ENCODE peak calls at places on chromosomes 16 and 17, in eight cellular contexts. Q, W, R, Z, U, H, S and C are unnamed samples.

GRCh38 chr17:8887834-8888703 is 20.6 kb upstream of the PIK3R6 start:
- DNase-seq in U (peak; percentile 57), Z (no peak), R (no peak), Q (no peak), W (no peak), S (peak; percentile 12), H (no peak), C (no peak)

GRCh38 chr16:2765462-2766404 is 11.3 kb downstream of the ELOB start:
- DNase-seq in U (no peak), Z (no peak), W (no peak), Q (no peak), S (no peak), R (no peak), H (no peak), C (no peak)

GRCh38 chr17:72270530-72270929 is 149.7 kb downstream of the SOX9 start:
- DNase-seq in Z (no peak), H (peak; percentile 29), W (no peak), R (no peak), S (no peak), U (no peak), Q (no peak), C (no peak)

GRCh38 chr16:67112591-67113399 is 3.1 kb downstream of the PHAF1 start:
- DNase-seq in S (no peak), H (no peak), U (no peak), Z (no peak), Q (no peak), W (no peak), R (no peak), C (no peak)

GRCh38 chr17:76893623-76894358 is 25.6 kb downstream of the MGAT5B start:
- DNase-seq in S (no peak), Q (no peak), R (no peak), W (no peak), H (no peak), Z (no peak), U (no peak), C (no peak)

GRCh38 chr16:2518823-2519710 is 1.1 kb upstream of the AMDHD2 start:
- DNase-seq in Q (peak; percentile 72), Z (no peak), S (no peak), W (no peak), U (no peak), R (no peak), H (no peak), C (peak; percentile 52)

GRCh38 chr16:50468749-50469078 is 79.5 kb upstream of the NKD1 start:
- DNase-seq in U (no peak), S (no peak), W (no peak), Q (no peak), Z (no peak), R (no peak), H (no peak), C (no peak)

GRCh38 chr17:65532491-65532890 is 29.0 kb downstream of the AXIN2 start:
- DNase-seq in U (no peak), Q (peak; percentile 63), W (no peak), R (no peak), S (no peak), H (no peak), Z (no peak), C (no peak)

GRCh38 chr16:88773812-88774291 is 11.2 kb downstream of the PIEZO1 start:
- DNase-seq in W (no peak), H (no peak), Q (peak; percentile 71), Z (peak; percentile 46), U (peak; percentile 82), S (peak; percentile 86), R (no peak), C (peak; percentile 93)

GRCh38 chr16:88774544-88775393 is 10.3 kb downstream of the PIEZO1 start:
- DNase-seq in R (no peak), H (no peak), Z (no peak), U (no peak), S (no peak), Q (no peak), W (no peak), C (no peak)

GRCh38 chr16:88770459-88771293 is 14.3 kb downstream of the PIEZO1 start:
- DNase-seq in W (peak; percentile 78), Z (peak; percentile 40), Q (no peak), H (no peak), U (peak; percentile 70), S (peak; percentile 67), R (no peak), C (peak; percentile 89)

GRCh38 chr16:88771294-88771772 is 13.7 kb downstream of the PIEZO1 start:
- DNase-seq in U (no peak), Z (no peak), R (no peak), S (no peak), W (no peak), Q (no peak), H (no peak), C (no peak)

DNA sequence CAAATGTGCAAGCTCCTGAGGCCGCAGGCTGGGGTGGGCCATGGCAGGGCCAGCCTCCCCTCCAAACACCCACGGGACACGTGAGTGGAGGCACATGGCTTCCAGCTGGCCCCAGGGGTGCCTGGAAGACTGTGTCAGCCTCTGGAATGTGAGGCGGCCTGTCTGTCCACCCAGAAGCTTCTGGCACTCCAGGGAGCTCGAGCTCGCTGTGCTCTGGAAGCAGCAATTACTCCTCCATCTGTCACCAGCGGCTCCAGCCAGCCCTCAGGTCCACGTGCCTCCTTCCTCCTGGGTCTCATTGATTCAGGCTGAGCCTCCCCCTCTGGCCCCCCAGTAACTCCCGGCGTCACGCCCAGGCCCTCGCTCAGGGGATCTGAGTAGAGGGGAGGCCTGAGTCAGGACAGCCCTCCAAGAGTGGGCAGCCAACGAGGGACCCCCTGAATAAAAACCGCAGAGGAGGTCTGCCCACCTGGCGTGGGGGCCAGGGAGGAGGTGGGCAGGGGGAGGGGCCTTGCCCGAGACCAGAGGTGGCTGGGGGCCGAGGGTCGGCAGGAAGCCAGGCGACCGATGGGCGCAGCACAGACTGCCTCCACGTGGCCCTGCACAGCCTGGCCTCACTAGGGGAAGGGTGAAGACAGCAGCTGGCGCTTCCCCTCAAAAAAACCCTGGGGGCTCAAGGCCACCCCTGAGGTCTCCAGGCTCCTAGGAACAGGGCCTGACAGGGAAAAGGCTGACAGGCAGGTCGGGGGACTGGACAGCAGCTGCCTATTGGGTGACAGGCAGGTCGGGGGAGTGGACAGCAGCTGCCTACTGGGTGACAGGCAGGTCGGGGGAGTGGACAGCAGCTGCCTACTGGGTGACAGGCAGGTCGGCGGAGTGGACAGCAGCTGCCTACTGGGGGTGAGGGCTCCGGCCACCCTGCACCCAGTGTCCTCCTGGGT is 11.9 kb downstream of the PIEZO1 start:
- DNase-seq in Z (no peak), R (peak; percentile 41), U (peak; percentile 73), Q (peak; percentile 75), S (peak; percentile 58), W (no peak), H (peak; percentile 65), C (peak; percentile 52)
- TF ChIP-seq POLR2A in Z (no peak), R (no peak), U (no peak), Q (no peak), S (no peak), W (no peak), H (no peak), C (no peak)

DNA sequence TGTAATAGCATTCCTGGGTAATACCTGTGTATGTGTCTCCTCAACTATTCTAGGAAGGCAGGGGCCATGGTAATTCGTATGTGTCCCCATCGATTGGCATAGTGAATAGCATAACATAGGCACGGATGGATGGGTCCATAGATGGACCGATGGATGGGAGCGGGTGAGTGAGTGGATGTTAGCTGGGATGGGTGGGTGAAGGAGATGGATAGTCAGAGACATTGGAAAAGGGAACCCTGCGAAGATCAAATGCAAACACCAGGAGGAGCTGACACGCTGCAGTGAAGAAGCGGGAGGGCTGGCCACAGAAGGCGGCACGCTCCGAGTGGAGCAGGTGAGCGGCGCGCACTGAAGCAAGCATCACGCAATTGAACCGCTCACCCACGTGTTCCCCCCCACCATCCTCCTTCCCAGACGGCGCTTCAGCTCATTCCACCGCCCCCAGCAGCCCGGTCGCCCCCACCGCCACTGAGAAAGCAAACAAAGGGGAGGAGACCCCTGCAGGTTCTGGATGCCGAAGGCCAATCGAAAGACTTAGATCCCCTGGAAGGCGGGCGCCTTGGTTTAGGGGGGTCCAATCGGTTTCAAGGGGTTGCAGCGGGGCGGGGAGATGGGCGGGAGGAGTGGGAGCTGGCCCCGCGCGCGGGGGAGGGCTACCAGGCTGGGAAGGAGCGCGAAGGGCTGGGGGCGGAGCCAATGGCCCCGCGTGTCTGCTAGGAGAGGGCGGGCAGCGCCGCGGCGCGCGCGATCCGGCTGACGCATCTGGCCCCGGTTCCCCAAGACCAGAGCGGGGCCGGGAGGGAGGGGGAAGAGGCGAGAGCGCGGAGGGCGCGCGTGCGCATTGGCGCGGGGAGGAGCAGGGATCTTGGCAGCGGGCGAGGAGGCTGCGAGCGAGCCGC is at the start of gene ARRB2:
- DNase-seq in R (peak; percentile 95), U (peak; percentile 99), Z (peak; percentile 99), Q (peak; percentile 99), S (peak; percentile 92), W (peak; percentile 96), H (peak; percentile 96), C (peak; percentile 99)
- TF ChIP-seq POLR2A in R (peak; percentile 52), U (no peak), Z (no peak), Q (no peak), S (no peak), W (no peak), H (no peak), C (peak; percentile 33)

GRCh38 chr16:30091474-30092372 is at the start of gene TBX6:
- DNase-seq in H (peak; percentile 90), W (peak; percentile 74), U (peak; percentile 95), S (peak; percentile 87), Z (peak; percentile 95), R (peak; percentile 90), Q (peak; percentile 92), C (peak; percentile 96)

GRCh38 chr16:30095166-30096078 is 591 bp downstream of the YPEL3 start:
- DNase-seq in Q (peak; percentile 62), U (peak; percentile 37), R (no peak), S (no peak), H (peak; percentile 29), Z (no peak), W (no peak), C (no peak)

GRCh38 chr16:30094541-30095165 is 1.4 kb downstream of the YPEL3 start:
- DNase-seq in Z (no peak), Q (peak; percentile 68), H (no peak), W (no peak), U (no peak), S (peak; percentile 32), R (no peak), C (no peak)

GRCh38 chr16:30090607-30091332 is 954 bp downstream of the TBX6 start:
- DNase-seq in H (no peak), U (no peak), R (no peak), Z (no peak), S (no peak), Q (peak; percentile 54), W (no peak), C (no peak)

GRCh38 chr16:30092373-30093010 is 768 bp upstream of the TBX6 start:
- DNase-seq in R (peak; percentile 73), Q (peak; percentile 77), H (peak; percentile 82), S (peak; percentile 79), U (peak; percentile 87), W (peak; percentile 56), Z (peak; percentile 70), C (peak; percentile 82)
- TF ChIP-seq POLR2A in R (peak; percentile 14), Q (no peak), H (no peak), S (peak; percentile 58), U (no peak), W (no peak), Z (no peak), C (peak; percentile 41)

GRCh38 chr17:30824002-30824355 is 513 bp downstream of the CRLF3 start:
- DNase-seq in R (no peak), W (no peak), U (no peak), S (peak; percentile 52), Q (peak; percentile 36), Z (no peak), H (peak; percentile 27), C (peak; percentile 63)

GRCh38 chr17:30816165-30816564 is 8.3 kb downstream of the CRLF3 start:
- DNase-seq in Q (no peak), S (no peak), W (no peak), R (no peak), Z (no peak), U (no peak), H (no peak), C (no peak)

GRCh38 chr17:30823425-30823824 is 1.1 kb downstream of the CRLF3 start:
- DNase-seq in U (no peak), H (no peak), S (no peak), R (no peak), W (no peak), Q (no peak), Z (no peak), C (peak; percentile 82)

GRCh38 chr17:30821751-30822723 is 2.5 kb downstream of the CRLF3 start:
- DNase-seq in U (no peak), W (no peak), S (no peak), Q (no peak), H (no peak), Z (no peak), R (no peak), C (peak; percentile 13)

GRCh38 chr17:30819941-30820705 is 4.4 kb downstream of the CRLF3 start:
- DNase-seq in Q (no peak), R (no peak), U (no peak), Z (no peak), H (no peak), W (no peak), S (no peak), C (no peak)
- TF ChIP-seq POLR2A in Q (no peak), R (no peak), U (no peak), Z (no peak), H (no peak), W (no peak), S (no peak), C (no peak)